ENCODE peak calls at places on chromosomes 2 and 18, in eight cellular contexts. M, E, C, H, I, N, U and D are unnamed samples.

GRCh38 chr18:68854786-68855391 is 57.0 kb downstream of the CCDC102B start:
- DNase-seq in I (no peak), E (no peak), M (no peak), U (no peak), C (no peak), H (no peak), N (no peak), D (no peak)

GRCh38 chr2:12856934-12857660 is 140.4 kb downstream of the TRIB2 start:
- DNase-seq in H (no peak), N (no peak), C (no peak), U (no peak), E (no peak), M (peak), I (no peak), D (no peak)

GRCh38 chr2:197972017-197972416 is 167.6 kb downstream of the PLCL1 start:
- DNase-seq in U (no peak), I (no peak), C (no peak), E (no peak), M (no peak), N (no peak), H (no peak), D (no peak)

GRCh38 chr2:63763336-63764056 is 78.2 kb upstream of the UGP2 start:
- DNase-seq in H (no peak), I (no peak), N (no peak), U (no peak), M (no peak), C (no peak), E (no peak), D (no peak)

GRCh38 chr2:196101325-196101981 is 32.8 kb upstream of the DNAH7 start:
- DNase-seq in H (peak), C (no peak), U (no peak), E (peak), I (no peak), M (no peak), N (no peak), D (no peak)

GRCh38 chr2:383173-383572 is 95.3 kb upstream of the ALKAL2 start:
- DNase-seq in U (no peak), I (no peak), N (no peak), E (no peak), H (no peak), C (no peak), M (no peak), D (no peak)

GRCh38 chr18:24443870-24444269 is 16.6 kb upstream of the HRH4 start:
- DNase-seq in E (no peak), N (no peak), U (no peak), H (no peak), M (no peak), C (no peak), I (no peak), D (no peak)

GRCh38 chr2:88227446-88227845 is 57.3 kb downstream of the THNSL2 start:
- DNase-seq in U (no peak), C (no peak), M (peak), E (no peak), N (no peak), I (peak), H (no peak), D (no peak)

GRCh38 chr2:168039885-168040284 is 207.5 kb downstream of the STK39 start:
- DNase-seq in H (no peak), M (no peak), U (no peak), E (no peak), I (no peak), N (no peak), C (no peak), D (no peak)

GRCh38 chr18:24995738-24996137 is 356.2 kb downstream of the ZNF521 start:
- DNase-seq in N (no peak), C (no peak), I (no peak), M (no peak), H (no peak), E (no peak), U (no peak), D (no peak)

GRCh38 chr2:68316091-68316490 is 3.7 kb downstream of the CNRIP1 start:
- DNase-seq in U (no peak), C (no peak), I (no peak), M (no peak), H (no peak), E (no peak), N (no peak), D (no peak)

GRCh38 chr2:186868344-186868743 is 19.4 kb upstream of the ZSWIM2 start:
- DNase-seq in E (no peak), H (no peak), U (no peak), C (no peak), M (no peak), I (no peak), N (no peak), D (no peak)

GRCh38 chr2:45984896-45985488 is 312.2 kb upstream of the EPAS1 start:
- DNase-seq in E (no peak), I (no peak), C (no peak), U (no peak), H (no peak), N (no peak), M (no peak), D (no peak)

GRCh38 chr2:240725266-240726060 is 33.8 kb downstream of the AQP12A start:
- DNase-seq in U (no peak), H (no peak), M (no peak), N (no peak), C (no peak), I (no peak), E (no peak), D (no peak)

GRCh38 chr2:158993721-158994587 is 25.5 kb downstream of the TANC1 start:
- DNase-seq in N (no peak), U (no peak), H (no peak), E (no peak), C (no peak), M (no peak), I (no peak), D (no peak)